ENCODE peak calls at places on chromosome 4, in eight cellular contexts. One of them, this sample, is unnamed.

GRCh38 chr4:17636696-17637351 is 22.4 kb downstream of the MED28 start:
- DNase-seq in adrenal gland: peak; percentile 87
- DNase-seq in H9: peak; percentile 86
- DNase-seq in progenitor cell of endocrine pancreas: peak; percentile 70
- DNase-seq in foreskin fibroblast: peak; percentile 90
- DNase-seq in GM13976: peak; percentile 88
- DNase-seq in right lobe of liver: peak; percentile 75
- DNase-seq in brain microvascular endothelial cell: peak; percentile 69
- DNase-seq in this sample: peak; percentile 86

GRCh38 chr4:94757192-94758140 is at the start of gene BMPR1B:
- DNase-seq in foreskin fibroblast: peak; percentile 75
- DNase-seq in progenitor cell of endocrine pancreas: peak; percentile 39
- DNase-seq in H9: peak; percentile 30
- DNase-seq in brain microvascular endothelial cell: peak; percentile 46
- DNase-seq in right lobe of liver: no peak
- DNase-seq in GM13976: peak; percentile 25
- DNase-seq in adrenal gland: no peak
- DNase-seq in this sample: peak; percentile 44

GRCh38 chr4:132227349-132228165 is 921.5 kb upstream of the PCDH10 start:
- DNase-seq in GM13976: no peak
- DNase-seq in progenitor cell of endocrine pancreas: peak; percentile 53
- DNase-seq in right lobe of liver: peak; percentile 45
- DNase-seq in adrenal gland: peak; percentile 26
- DNase-seq in H9: peak; percentile 82
- DNase-seq in brain microvascular endothelial cell: peak; percentile 9
- DNase-seq in foreskin fibroblast: peak; percentile 48
- DNase-seq in this sample: peak; percentile 61

GRCh38 chr4:53905935-53906377 is 158.4 kb downstream of the CHIC2 start:
- DNase-seq in right lobe of liver: peak; percentile 74
- DNase-seq in GM13976: no peak
- DNase-seq in adrenal gland: no peak
- DNase-seq in H9: peak; percentile 65
- DNase-seq in foreskin fibroblast: peak; percentile 87
- DNase-seq in brain microvascular endothelial cell: peak; percentile 63
- DNase-seq in progenitor cell of endocrine pancreas: no peak
- DNase-seq in this sample: peak; percentile 35

GRCh38 chr4:40916880-40917279 is 167.1 kb downstream of the NSUN7 start:
- DNase-seq in GM13976: peak; percentile 53
- DNase-seq in progenitor cell of endocrine pancreas: no peak
- DNase-seq in H9: peak; percentile 82
- DNase-seq in foreskin fibroblast: no peak
- DNase-seq in adrenal gland: peak; percentile 52
- DNase-seq in right lobe of liver: no peak
- DNase-seq in brain microvascular endothelial cell: no peak
- DNase-seq in this sample: peak; percentile 36

GRCh38 chr4:142815834-142816233 is 30.3 kb downstream of the INPP4B start:
- DNase-seq in adrenal gland: no peak
- DNase-seq in progenitor cell of endocrine pancreas: no peak
- DNase-seq in H9: no peak
- DNase-seq in right lobe of liver: no peak
- DNase-seq in foreskin fibroblast: peak; percentile 87
- DNase-seq in GM13976: no peak
- DNase-seq in brain microvascular endothelial cell: peak; percentile 82
- DNase-seq in this sample: no peak

GRCh38 chr4:74464291-74464690 is 19.4 kb downstream of the AREG start:
- DNase-seq in right lobe of liver: no peak
- DNase-seq in GM13976: no peak
- DNase-seq in foreskin fibroblast: no peak
- DNase-seq in brain microvascular endothelial cell: no peak
- DNase-seq in progenitor cell of endocrine pancreas: no peak
- DNase-seq in H9: no peak
- DNase-seq in adrenal gland: no peak
- DNase-seq in this sample: no peak

GRCh38 chr4:161002386-161002785 is 1161.4 kb downstream of the FSTL5 start:
- DNase-seq in adrenal gland: no peak
- DNase-seq in GM13976: no peak
- DNase-seq in brain microvascular endothelial cell: no peak
- DNase-seq in progenitor cell of endocrine pancreas: no peak
- DNase-seq in right lobe of liver: no peak
- DNase-seq in foreskin fibroblast: no peak
- DNase-seq in H9: no peak
- DNase-seq in this sample: no peak

GRCh38 chr4:2062808-2063524 is 3.8 kb downstream of the NAT8L start:
- DNase-seq in GM13976: no peak
- DNase-seq in progenitor cell of endocrine pancreas: no peak
- DNase-seq in brain microvascular endothelial cell: no peak
- DNase-seq in H9: no peak
- DNase-seq in right lobe of liver: no peak
- DNase-seq in adrenal gland: no peak
- DNase-seq in foreskin fibroblast: no peak
- DNase-seq in this sample: no peak

GRCh38 chr4:165209796-165210195 is 2.4 kb downstream of the KLHL2 start:
- DNase-seq in progenitor cell of endocrine pancreas: no peak
- DNase-seq in H9: no peak
- DNase-seq in brain microvascular endothelial cell: no peak
- DNase-seq in adrenal gland: no peak
- DNase-seq in GM13976: no peak
- DNase-seq in foreskin fibroblast: no peak
- DNase-seq in right lobe of liver: no peak
- DNase-seq in this sample: no peak

GRCh38 chr4:174503079-174503724 is 19.1 kb downstream of the HPGD start:
- DNase-seq in foreskin fibroblast: peak; percentile 39
- DNase-seq in right lobe of liver: no peak
- DNase-seq in GM13976: no peak
- DNase-seq in progenitor cell of endocrine pancreas: no peak
- DNase-seq in adrenal gland: no peak
- DNase-seq in H9: no peak
- DNase-seq in brain microvascular endothelial cell: no peak
- DNase-seq in this sample: no peak

GRCh38 chr4:149911371-149911770 is 95.7 kb upstream of the IQCM start:
- DNase-seq in right lobe of liver: no peak
- DNase-seq in brain microvascular endothelial cell: no peak
- DNase-seq in progenitor cell of endocrine pancreas: no peak
- DNase-seq in H9: no peak
- DNase-seq in adrenal gland: no peak
- DNase-seq in foreskin fibroblast: no peak
- DNase-seq in GM13976: no peak
- DNase-seq in this sample: no peak

GRCh38 chr4:149914101-149914500 is 98.5 kb upstream of the IQCM start:
- DNase-seq in progenitor cell of endocrine pancreas: no peak
- DNase-seq in H9: no peak
- DNase-seq in adrenal gland: no peak
- DNase-seq in foreskin fibroblast: no peak
- DNase-seq in right lobe of liver: no peak
- DNase-seq in brain microvascular endothelial cell: no peak
- DNase-seq in GM13976: no peak
- DNase-seq in this sample: no peak

GRCh38 chr4:149911995-149912394 is 96.4 kb upstream of the IQCM start:
- DNase-seq in brain microvascular endothelial cell: no peak
- DNase-seq in progenitor cell of endocrine pancreas: no peak
- DNase-seq in GM13976: no peak
- DNase-seq in adrenal gland: no peak
- DNase-seq in foreskin fibroblast: peak; percentile 7
- DNase-seq in right lobe of liver: no peak
- DNase-seq in H9: no peak
- DNase-seq in this sample: no peak

GRCh38 chr4:149910604-149911367 is 95.1 kb upstream of the IQCM start:
- DNase-seq in right lobe of liver: no peak
- DNase-seq in adrenal gland: no peak
- DNase-seq in progenitor cell of endocrine pancreas: no peak
- DNase-seq in brain microvascular endothelial cell: no peak
- DNase-seq in H9: no peak
- DNase-seq in GM13976: no peak
- DNase-seq in foreskin fibroblast: peak; percentile 35
- DNase-seq in this sample: no peak

GRCh38 chr4:149914521-149915115 is 99.0 kb upstream of the IQCM start:
- DNase-seq in adrenal gland: peak; percentile 31
- DNase-seq in H9: peak; percentile 62
- DNase-seq in right lobe of liver: no peak
- DNase-seq in GM13976: peak; percentile 60
- DNase-seq in foreskin fibroblast: peak; percentile 76
- DNase-seq in brain microvascular endothelial cell: peak; percentile 77
- DNase-seq in progenitor cell of endocrine pancreas: peak; percentile 22
- DNase-seq in this sample: peak; percentile 64
- TF ChIP-seq CTCF in adrenal gland: peak; percentile 18
- TF ChIP-seq CTCF in H9: peak; percentile 91
- TF ChIP-seq CTCF in right lobe of liver: peak; percentile 51
- TF ChIP-seq CTCF in GM13976: peak; percentile 70
- TF ChIP-seq CTCF in foreskin fibroblast: peak; percentile 89
- TF ChIP-seq CTCF in brain microvascular endothelial cell: peak; percentile 90
- TF ChIP-seq CTCF in progenitor cell of endocrine pancreas: peak; percentile 78
- TF ChIP-seq CTCF in this sample: peak; percentile 52

GRCh38 chr4:105059337-105059736 is 87.3 kb upstream of the TET2 start:
- DNase-seq in GM13976: peak; percentile 25
- DNase-seq in progenitor cell of endocrine pancreas: no peak
- DNase-seq in right lobe of liver: no peak
- DNase-seq in adrenal gland: no peak
- DNase-seq in H9: no peak
- DNase-seq in foreskin fibroblast: no peak
- DNase-seq in brain microvascular endothelial cell: no peak
- DNase-seq in this sample: no peak

GRCh38 chr4:105057370-105058096 is 89.1 kb upstream of the TET2 start:
- DNase-seq in foreskin fibroblast: no peak
- DNase-seq in H9: no peak
- DNase-seq in brain microvascular endothelial cell: no peak
- DNase-seq in progenitor cell of endocrine pancreas: no peak
- DNase-seq in adrenal gland: no peak
- DNase-seq in right lobe of liver: no peak
- DNase-seq in GM13976: no peak
- DNase-seq in this sample: no peak

GRCh38 chr4:105060628-105061027 is 86.0 kb upstream of the TET2 start:
- DNase-seq in foreskin fibroblast: no peak
- DNase-seq in adrenal gland: no peak
- DNase-seq in H9: no peak
- DNase-seq in progenitor cell of endocrine pancreas: no peak
- DNase-seq in GM13976: peak; percentile 67
- DNase-seq in right lobe of liver: no peak
- DNase-seq in brain microvascular endothelial cell: no peak
- DNase-seq in this sample: no peak

GRCh38 chr4:105061136-105061696 is 85.5 kb upstream of the TET2 start:
- DNase-seq in progenitor cell of endocrine pancreas: no peak
- DNase-seq in adrenal gland: peak; percentile 28
- DNase-seq in H9: peak; percentile 32
- DNase-seq in foreskin fibroblast: no peak
- DNase-seq in brain microvascular endothelial cell: no peak
- DNase-seq in GM13976: peak; percentile 54
- DNase-seq in right lobe of liver: no peak
- DNase-seq in this sample: no peak

GRCh38 chr4:105058177-105058812 is 88.4 kb upstream of the TET2 start:
- DNase-seq in GM13976: no peak
- DNase-seq in right lobe of liver: no peak
- DNase-seq in progenitor cell of endocrine pancreas: no peak
- DNase-seq in foreskin fibroblast: peak; percentile 2
- DNase-seq in adrenal gland: no peak
- DNase-seq in H9: no peak
- DNase-seq in brain microvascular endothelial cell: peak; percentile 17
- DNase-seq in this sample: no peak
- TF ChIP-seq CTCF in GM13976: no peak
- TF ChIP-seq CTCF in right lobe of liver: no peak
- TF ChIP-seq CTCF in progenitor cell of endocrine pancreas: no peak
- TF ChIP-seq CTCF in foreskin fibroblast: no peak
- TF ChIP-seq CTCF in adrenal gland: no peak
- TF ChIP-seq CTCF in H9: no peak
- TF ChIP-seq CTCF in brain microvascular endothelial cell: no peak
- TF ChIP-seq CTCF in this sample: no peak

DNA sequence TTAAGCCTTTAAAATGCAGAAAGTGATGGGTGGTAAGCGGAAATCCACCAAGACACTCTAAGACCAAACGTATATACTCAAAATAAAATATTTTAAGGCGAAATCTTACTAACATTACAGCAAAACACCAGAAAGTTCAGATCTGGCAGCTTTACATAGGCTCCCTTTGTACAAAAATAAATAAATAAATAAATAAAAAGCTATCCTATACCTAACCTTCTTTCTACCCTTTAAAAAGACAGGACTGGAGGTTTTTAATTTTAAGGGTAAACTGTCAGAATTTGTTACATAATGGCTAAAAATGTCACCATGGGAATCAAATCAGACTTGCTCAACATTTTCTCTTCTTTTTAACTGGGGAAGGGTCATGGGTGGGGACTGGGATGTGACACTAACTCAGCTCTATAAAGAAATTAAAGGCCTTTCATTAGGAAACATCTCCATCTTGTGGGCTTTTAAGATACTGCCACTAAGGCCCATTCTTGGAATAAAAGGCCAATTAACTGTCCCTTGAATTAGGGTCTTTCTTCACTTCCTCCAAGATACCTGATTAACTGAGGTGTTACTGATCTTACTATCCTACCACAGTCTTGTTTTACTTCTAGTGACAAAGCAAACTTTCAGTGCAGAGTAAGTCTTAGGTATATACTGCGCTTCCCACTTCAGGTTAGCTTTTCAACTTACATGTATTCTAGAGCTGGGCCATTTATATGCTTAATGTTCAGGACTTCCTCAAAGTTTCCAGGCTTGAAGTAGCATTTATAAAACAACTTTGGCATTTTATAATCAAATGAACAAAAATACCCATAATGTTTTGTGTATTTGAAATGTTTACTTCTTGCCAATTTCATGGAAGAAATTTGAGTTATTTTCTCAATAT is 13.3 kb downstream of the HNRNPD start:
- DNase-seq in brain microvascular endothelial cell: no peak
- DNase-seq in H9: no peak
- DNase-seq in GM13976: no peak
- DNase-seq in foreskin fibroblast: peak; percentile 30
- DNase-seq in progenitor cell of endocrine pancreas: no peak
- DNase-seq in right lobe of liver: no peak
- DNase-seq in adrenal gland: no peak
- DNase-seq in this sample: no peak
- TF ChIP-seq CTCF in brain microvascular endothelial cell: peak; percentile 65
- TF ChIP-seq CTCF in H9: peak; percentile 68
- TF ChIP-seq CTCF in GM13976: peak; percentile 26
- TF ChIP-seq CTCF in foreskin fibroblast: peak; percentile 63
- TF ChIP-seq CTCF in progenitor cell of endocrine pancreas: peak; percentile 69
- TF ChIP-seq CTCF in right lobe of liver: peak; percentile 65
- TF ChIP-seq CTCF in adrenal gland: peak; percentile 64
- TF ChIP-seq CTCF in this sample: peak; percentile 57

GRCh38 chr4:128462104-128462783 is 174.6 kb upstream of the PGRMC2 start:
- DNase-seq in brain microvascular endothelial cell: no peak
- DNase-seq in foreskin fibroblast: no peak
- DNase-seq in progenitor cell of endocrine pancreas: no peak
- DNase-seq in adrenal gland: no peak
- DNase-seq in right lobe of liver: no peak
- DNase-seq in GM13976: no peak
- DNase-seq in H9: no peak
- DNase-seq in this sample: no peak

GRCh38 chr4:128459547-128459946 is 171.9 kb upstream of the PGRMC2 start:
- DNase-seq in GM13976: no peak
- DNase-seq in progenitor cell of endocrine pancreas: no peak
- DNase-seq in right lobe of liver: no peak
- DNase-seq in adrenal gland: no peak
- DNase-seq in H9: no peak
- DNase-seq in brain microvascular endothelial cell: no peak
- DNase-seq in foreskin fibroblast: no peak
- DNase-seq in this sample: no peak

GRCh38 chr4:128463006-128463405 is 175.4 kb upstream of the PGRMC2 start:
- DNase-seq in H9: no peak
- DNase-seq in progenitor cell of endocrine pancreas: no peak
- DNase-seq in brain microvascular endothelial cell: no peak
- DNase-seq in adrenal gland: no peak
- DNase-seq in right lobe of liver: no peak
- DNase-seq in GM13976: no peak
- DNase-seq in foreskin fibroblast: no peak
- DNase-seq in this sample: no peak

GRCh38 chr4:128465523-128465922 is 177.9 kb upstream of the PGRMC2 start:
- DNase-seq in progenitor cell of endocrine pancreas: no peak
- DNase-seq in H9: no peak
- DNase-seq in right lobe of liver: no peak
- DNase-seq in adrenal gland: no peak
- DNase-seq in foreskin fibroblast: no peak
- DNase-seq in GM13976: no peak
- DNase-seq in brain microvascular endothelial cell: no peak
- DNase-seq in this sample: no peak

GRCh38 chr4:128461300-128462103 is 173.9 kb upstream of the PGRMC2 start:
- DNase-seq in foreskin fibroblast: peak; percentile 78
- DNase-seq in GM13976: no peak
- DNase-seq in progenitor cell of endocrine pancreas: no peak
- DNase-seq in brain microvascular endothelial cell: peak; percentile 91
- DNase-seq in H9: no peak
- DNase-seq in adrenal gland: peak; percentile 79
- DNase-seq in right lobe of liver: no peak
- DNase-seq in this sample: no peak
- TF ChIP-seq CTCF in foreskin fibroblast: no peak
- TF ChIP-seq CTCF in GM13976: no peak
- TF ChIP-seq CTCF in progenitor cell of endocrine pancreas: no peak
- TF ChIP-seq CTCF in brain microvascular endothelial cell: no peak
- TF ChIP-seq CTCF in H9: no peak
- TF ChIP-seq CTCF in adrenal gland: no peak
- TF ChIP-seq CTCF in right lobe of liver: no peak
- TF ChIP-seq CTCF in this sample: no peak